ENCODE peak calls at places on chromosome 1, in six cellular contexts. F is sciatic nerve, A is T-helper 17 cell, Z is non-pigmented ciliary epithelial cell, H is ACHN, L is hippocampal formation. C is an unnamed sample.

GRCh38 chr1:109248797-109249629 is at the start of gene CELSR2:
- DNase-seq in L (peak), H (peak), F (peak), A (peak), Z (no peak), C (peak)

GRCh38 chr1:211527888-211528287 is 35.9 kb upstream of the RD3 start:
- DNase-seq in L (no peak), F (no peak), H (no peak), A (no peak), Z (no peak), C (no peak)

GRCh38 chr1:43143441-43143888 is 28.6 kb downstream of the EBNA1BP2 start:
- DNase-seq in H (peak), F (no peak), L (no peak), A (no peak), Z (no peak), C (no peak)

GRCh38 chr1:201110138-201110537 is 2.1 kb downstream of the CACNA1S start:
- DNase-seq in A (no peak), Z (no peak), F (no peak), H (no peak), L (no peak), C (no peak)

GRCh38 chr1:35532497-35533226 is 24.5 kb downstream of the KIAA0319L start:
- DNase-seq in F (no peak), L (no peak), H (no peak), Z (no peak), A (no peak), C (no peak)

GRCh38 chr1:108560430-108561144 is 687 bp downstream of the EEIG2 start:
- DNase-seq in Z (no peak), H (peak), F (peak), A (peak), L (no peak), C (peak)

GRCh38 chr1:235739124-235739523 is 89.5 kb upstream of the GNG4 start:
- DNase-seq in L (no peak), Z (peak), F (no peak), H (no peak), A (no peak), C (peak)

GRCh38 chr1:68051475-68051874 is 1.0 kb upstream of the DIRAS3 start:
- DNase-seq in F (peak), L (no peak), H (no peak), Z (peak), A (no peak), C (peak)

GRCh38 chr1:153928776-153929432 is 6.1 kb upstream of the GATAD2B start:
- DNase-seq in H (no peak), Z (no peak), L (peak), A (no peak), F (no peak), C (peak)

GRCh38 chr1:1024421-1025415 is 4.8 kb downstream of the AGRN start:
- DNase-seq in F (no peak), Z (no peak), L (peak), H (peak), A (no peak), C (no peak)

GRCh38 chr1:28163496-28164120 is 12.9 kb downstream of the PTAFR start:
- DNase-seq in L (peak), A (no peak), Z (no peak), H (no peak), F (no peak), C (no peak)

C was measured in AG08396.